ENCODE peak calls at places on chromosomes 7 and 10, in four cellular contexts. I is foreskin fibroblast, J is AG10803, Z is neural progenitor cell. X is an unnamed sample.

GRCh38 chr7:154978045-154978444 is 24.9 kb downstream of the PAXIP1 start:
- DNase-seq in I (no peak), J (no peak), Z (no peak), X (peak)

GRCh38 chr10:46525177-46525823 is 31.2 kb downstream of the GPRIN2 start:
- DNase-seq in I (peak), J (peak), Z (no peak), X (peak)

GRCh38 chr10:418894-419293 is 270.6 kb downstream of the DIP2C start:
- DNase-seq in I (no peak), J (no peak), Z (no peak), X (no peak)

GRCh38 chr7:77765906-77766800 is 32.1 kb downstream of the TMEM60 start:
- DNase-seq in I (no peak), J (peak), Z (peak), X (peak)

GRCh38 chr7:1739593-1739992 is 69.5 kb downstream of the ELFN1 start:
- DNase-seq in I (no peak), J (no peak), Z (no peak), X (no peak)

GRCh38 chr7:27215356-27215755 is 15.5 kb upstream of the HOXA13 start:
- DNase-seq in I (no peak), J (no peak), Z (no peak), X (no peak)

GRCh38 chr10:43265799-43266721 is 805 bp downstream of the RASGEF1A start:
- DNase-seq in I (no peak), J (no peak), Z (peak), X (no peak)

GRCh38 chr10:9311702-9312499 is 1257.4 kb downstream of the GATA3 start:
- DNase-seq in I (no peak), J (no peak), Z (no peak), X (no peak)

GRCh38 chr7:133301444-133301843 is 48.6 kb downstream of the EXOC4 start:
- DNase-seq in I (no peak), J (no peak), Z (no peak), X (peak)

GRCh38 chr7:36047254-36047653 is 105.8 kb upstream of the EEPD1 start:
- DNase-seq in I (no peak), J (peak), Z (no peak), X (peak)
- TF ChIP-seq CTCF in I (peak), J (peak), Z (peak), X (peak)

GRCh38 chr7:137999496-138000080 is 2.3 kb downstream of the CREB3L2 start:
- DNase-seq in I (no peak), J (peak), Z (no peak), X (peak)

GRCh38 chr7:137994091-137994688 is 7.7 kb downstream of the CREB3L2 start:
- DNase-seq in I (no peak), J (no peak), Z (no peak), X (peak)

GRCh38 chr7:137998250-137998649 is 3.6 kb downstream of the CREB3L2 start:
- DNase-seq in I (no peak), J (no peak), Z (no peak), X (peak)

GRCh38 chr7:137996386-137996851 is 5.5 kb downstream of the CREB3L2 start:
- DNase-seq in I (peak), J (peak), Z (no peak), X (peak)

GRCh38 chr7:137996871-137997270 is 5.0 kb downstream of the CREB3L2 start:
- DNase-seq in I (no peak), J (no peak), Z (no peak), X (no peak)
- H3K4me3 ChIP-seq in I (no peak), J (no peak), Z (no peak), X (no peak)

GRCh38 chr7:46349490-46349889 is 428.4 kb upstream of the IGFBP3 start:
- DNase-seq in I (no peak), J (no peak), Z (no peak), X (no peak)
- TF ChIP-seq CTCF in I (no peak), J (no peak), Z (no peak), X (no peak)

GRCh38 chr10:124453965-124454610 is 4.3 kb upstream of the NKX1-2 start:
- DNase-seq in I (no peak), J (no peak), Z (peak), X (no peak)
- H3K4me3 ChIP-seq in I (no peak), J (no peak), Z (no peak), X (no peak)